ENCODE peak calls at places on chromosome 18, in nine cellular contexts. D is gastrocnemius medialis; S is CD8-positive, alpha-beta T cell; C is heart right ventricle; L is psoas muscle; R is fibroblast of lung; J is transverse colon; P is IMR-90; N is astrocyte. U is an unnamed sample.

GRCh38 chr18:58285731-58286130 is 241.7 kb downstream of the NEDD4L start:
- DNase-seq in C (no peak), S (no peak), N (no peak), L (no peak), D (no peak), P (no peak), R (no peak), J (no peak), U (no peak)

GRCh38 chr18:48927286-48928080 is 23.3 kb downstream of the SMAD7 start:
- DNase-seq in P (no peak), N (no peak), R (no peak), L (no peak), J (no peak), C (no peak), S (no peak), D (no peak), U (no peak)

GRCh38 chr18:42798606-42799005 is 316.9 kb downstream of the RIT2 start:
- DNase-seq in R (no peak), S (no peak), N (no peak), P (no peak), L (no peak), D (no peak), C (no peak), J (no peak), U (no peak)

GRCh38 chr18:42271656-42272355 is 316.8 kb downstream of the PIK3C3 start:
- DNase-seq in L (no peak), R (no peak), N (no peak), J (no peak), S (no peak), D (no peak), P (no peak), C (no peak), U (no peak)

GRCh38 chr18:27599202-27599829 is 414.2 kb upstream of the CHST9 start:
- DNase-seq in P (peak), D (no peak), L (peak), J (peak), N (no peak), C (no peak), S (no peak), R (peak), U (no peak)

GRCh38 chr18:35526476-35527120 is 28.8 kb upstream of the INO80C start:
- DNase-seq in J (peak), P (no peak), L (no peak), R (peak), D (no peak), C (no peak), S (no peak), N (peak), U (no peak)

GRCh38 chr18:48548404-48548771 is 9.6 kb downstream of the CTIF start:
- DNase-seq in R (peak), N (no peak), S (no peak), P (no peak), C (no peak), D (peak), J (no peak), L (peak), U (peak)

GRCh38 chr18:57542801-57543427 is 43.6 kb downstream of the FECH start:
- DNase-seq in C (no peak), R (no peak), J (no peak), N (no peak), D (no peak), S (no peak), P (peak), L (no peak), U (no peak)

GRCh38 chr18:4450065-4450676 is 4.9 kb downstream of the DLGAP1 start:
- DNase-seq in C (no peak), P (no peak), S (no peak), L (no peak), N (no peak), J (no peak), R (no peak), D (no peak), U (no peak)

GRCh38 chr18:42828881-42829280 is 286.6 kb downstream of the RIT2 start:
- DNase-seq in C (no peak), J (no peak), R (no peak), D (no peak), L (no peak), S (no peak), P (no peak), N (no peak), U (no peak)

GRCh38 chr18:22254088-22254487 is 84.7 kb downstream of the GATA6 start:
- DNase-seq in R (no peak), C (no peak), L (no peak), S (no peak), J (peak), P (no peak), N (no peak), D (no peak), U (no peak)

GRCh38 chr18:48767090-48767670 is 183.6 kb downstream of the SMAD7 start:
- DNase-seq in R (peak), N (no peak), J (no peak), C (no peak), P (peak), S (no peak), L (peak), D (peak), U (no peak)

GRCh38 chr18:13548944-13549878 is 177.1 kb downstream of the FAM210A start:
- DNase-seq in L (no peak), N (no peak), D (no peak), P (no peak), C (no peak), J (no peak), R (no peak), S (no peak), U (no peak)

GRCh38 chr18:47254341-47254939 is 3.0 kb upstream of the SKOR2 start:
- DNase-seq in C (peak), J (no peak), N (peak), S (no peak), P (peak), D (no peak), L (no peak), R (peak), U (no peak)

GRCh38 chr18:37385846-37386435 is 179.7 kb downstream of the CELF4 start:
- DNase-seq in D (no peak), L (no peak), J (no peak), P (peak), S (no peak), C (no peak), N (no peak), R (peak), U (no peak)

GRCh38 chr18:46253498-46253897 is 149.3 kb downstream of the HAUS1 start:
- DNase-seq in J (no peak), S (no peak), C (no peak), P (peak), L (no peak), D (no peak), R (peak), N (peak), U (no peak)

GRCh38 chr18:57029761-57030160 is 117.1 kb upstream of the BOD1L2 start:
- DNase-seq in N (no peak), D (no peak), J (no peak), C (no peak), R (no peak), P (no peak), S (no peak), L (no peak), U (no peak)

GRCh38 chr18:35073186-35074105 is 32.2 kb downstream of the MAPRE2 start:
- DNase-seq in J (no peak), D (no peak), R (peak), P (peak), C (no peak), L (no peak), N (peak), S (no peak), U (no peak)

GRCh38 chr18:66752733-66753132 is 148.8 kb upstream of the CDH19 start:
- DNase-seq in S (no peak), N (no peak), P (no peak), C (no peak), D (no peak), L (no peak), R (no peak), J (no peak), U (no peak)

GRCh38 chr18:26865557-26865956 is at the start of gene AQP4:
- DNase-seq in R (no peak), S (no peak), D (peak), J (no peak), C (peak), P (no peak), L (peak), N (no peak), U (no peak)

GRCh38 chr18:5890606-5891360 is 4.5 kb downstream of the TMEM200C start:
- DNase-seq in C (peak), S (no peak), R (no peak), D (no peak), J (no peak), L (peak), N (peak), P (no peak), U (no peak)

GRCh38 chr18:39871976-39872375 is 2083.1 kb upstream of the PIK3C3 start:
- DNase-seq in R (no peak), L (no peak), S (no peak), N (no peak), D (no peak), C (no peak), J (no peak), P (no peak), U (no peak)

GRCh38 chr18:40738321-40738880 is 1216.6 kb upstream of the PIK3C3 start:
- DNase-seq in J (no peak), P (no peak), D (no peak), L (no peak), C (no peak), R (no peak), S (no peak), N (no peak), U (no peak)

GRCh38 chr18:63155169-63155852 is 164.3 kb downstream of the BCL2 start:
- DNase-seq in J (peak), N (no peak), S (peak), R (no peak), P (no peak), C (peak), L (peak), D (peak), U (peak)

GRCh38 chr18:54357082-54357659 is 487 bp downstream of the STARD6 start:
- DNase-seq in R (no peak), N (no peak), C (no peak), S (no peak), L (no peak), P (peak), J (no peak), D (no peak), U (no peak)

GRCh38 chr18:72866901-72867701 is 686 bp downstream of the NETO1 start:
- DNase-seq in S (no peak), J (no peak), R (no peak), N (no peak), P (no peak), L (no peak), D (no peak), C (no peak), U (no peak)

GRCh38 chr18:25345432-25345831 is 6.5 kb downstream of the ZNF521 start:
- DNase-seq in S (no peak), R (peak), N (no peak), J (no peak), P (peak), C (no peak), L (no peak), D (no peak), U (no peak)

GRCh38 chr18:69469444-69469919 is 68.8 kb downstream of the DOK6 start:
- DNase-seq in N (no peak), C (no peak), S (peak), P (no peak), L (peak), D (no peak), J (no peak), R (no peak), U (no peak)

GRCh38 chr18:57776354-57776753 is 26.8 kb downstream of the ATP8B1 start:
- DNase-seq in N (no peak), L (no peak), S (no peak), D (no peak), R (no peak), P (no peak), J (no peak), C (no peak), U (no peak)

GRCh38 chr18:79874553-79875530 is 76.6 kb downstream of the SLC66A2 start:
- DNase-seq in N (no peak), S (no peak), P (no peak), J (no peak), L (peak), R (no peak), D (no peak), C (no peak), U (no peak)

GRCh38 chr18:79877163-79878091 is 74.0 kb downstream of the SLC66A2 start:
- DNase-seq in N (no peak), D (no peak), R (no peak), P (no peak), L (peak), S (no peak), C (no peak), J (no peak), U (no peak)

GRCh38 chr18:79875531-79875919 is 75.9 kb downstream of the SLC66A2 start:
- DNase-seq in C (no peak), J (no peak), R (no peak), L (peak), P (no peak), D (no peak), N (no peak), S (no peak), U (no peak)

GRCh38 chr18:79876497-79876896 is 75.0 kb downstream of the SLC66A2 start:
- DNase-seq in J (no peak), D (no peak), R (no peak), P (no peak), N (no peak), L (peak), C (no peak), S (no peak), U (no peak)

GRCh38 chr18:79875931-79876461 is 75.5 kb downstream of the SLC66A2 start:
- DNase-seq in L (peak), N (no peak), S (no peak), C (no peak), J (no peak), P (no peak), R (no peak), D (no peak), U (no peak)
- H3K27ac ChIP-seq in L (no peak), N (no peak), S (no peak), C (no peak), J (no peak), P (no peak), R (no peak), D (no peak), U (no peak)

GRCh38 chr18:23779696-23780303 is 90.5 kb downstream of the LAMA3 start:
- DNase-seq in C (no peak), R (no peak), J (no peak), L (no peak), P (peak), S (no peak), N (peak), D (no peak), U (no peak)
- TF ChIP-seq CTCF in C (no peak), R (no peak), J (no peak), L (no peak), P (peak), S (no peak), N (no peak), D (no peak), U (no peak)

GRCh38 chr18:11906926-11907874 is 917 bp downstream of the MPPE1 start:
- DNase-seq in P (no peak), S (no peak), D (no peak), R (no peak), L (no peak), J (no peak), C (no peak), N (no peak), U (no peak)

GRCh38 chr18:11909597-11910026 is 1.5 kb upstream of the MPPE1 start:
- DNase-seq in C (no peak), R (peak), D (no peak), P (peak), N (peak), S (no peak), L (no peak), J (no peak), U (no peak)

GRCh38 chr18:11906181-11906580 is 1.9 kb downstream of the MPPE1 start:
- DNase-seq in J (no peak), C (no peak), S (no peak), N (no peak), L (no peak), P (no peak), D (no peak), R (no peak), U (no peak)

GRCh38 chr18:11908182-11909080 is at the start of gene MPPE1:
- DNase-seq in L (peak), C (peak), J (peak), R (peak), D (peak), P (peak), S (peak), N (peak), U (peak)

DNA sequence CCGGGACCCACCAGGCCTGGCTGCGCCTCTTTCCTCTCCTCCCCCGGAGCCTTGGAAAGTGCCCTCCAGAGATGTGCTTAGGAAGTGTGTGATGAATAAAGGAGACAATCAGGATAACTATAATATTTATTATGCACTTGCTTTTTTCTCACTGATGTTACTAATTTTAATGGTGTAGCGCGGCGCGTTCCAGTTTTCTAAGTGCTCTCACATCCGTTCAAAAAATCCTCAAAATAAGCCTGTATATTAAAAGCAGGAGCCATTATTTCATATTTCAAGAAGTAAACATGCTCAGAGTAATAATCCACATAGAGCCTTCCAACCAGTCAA is 929 bp upstream of the MPPE1 start:
- DNase-seq in S (no peak), D (no peak), C (no peak), P (peak), L (no peak), N (no peak), R (peak), J (no peak), U (no peak)
- H3K4me3 ChIP-seq in S (peak), D (peak), C (peak), P (peak), L (peak), N (peak), R (peak), J (peak), U (peak)

GRCh38 chr18:76953186-76953982 is 131.0 kb downstream of the ZNF236 start:
- DNase-seq in C (peak), J (peak), D (no peak), R (peak), N (peak), S (no peak), P (peak), L (peak), U (peak)
- H3K27ac ChIP-seq in C (no peak), J (no peak), D (no peak), R (no peak), N (no peak), S (no peak), P (no peak), L (no peak), U (peak)

GRCh38 chr18:79780547-79780946 is 17.2 kb upstream of the KCNG2 start:
- DNase-seq in D (no peak), J (peak), L (no peak), R (no peak), P (no peak), S (no peak), N (no peak), C (no peak), U (no peak)

GRCh38 chr18:79784965-79785770 is 12.6 kb upstream of the KCNG2 start:
- DNase-seq in D (no peak), C (no peak), R (peak), L (no peak), P (peak), N (no peak), S (no peak), J (no peak), U (no peak)

GRCh38 chr18:79781331-79781941 is 16.3 kb upstream of the KCNG2 start:
- DNase-seq in R (no peak), P (no peak), C (no peak), L (no peak), J (peak), D (no peak), N (no peak), S (no peak), U (no peak)

GRCh38 chr18:79784071-79784913 is 13.4 kb upstream of the KCNG2 start:
- DNase-seq in J (no peak), C (no peak), S (no peak), D (no peak), N (no peak), R (no peak), L (peak), P (no peak), U (no peak)

GRCh38 chr18:79782566-79783308 is 15.0 kb upstream of the KCNG2 start:
- DNase-seq in S (no peak), N (no peak), R (no peak), P (no peak), L (peak), J (peak), C (no peak), D (no peak), U (peak)
- TF ChIP-seq CTCF in S (no peak), N (no peak), R (no peak), P (no peak), L (no peak), J (no peak), C (no peak), D (no peak), U (no peak)

GRCh38 chr18:2857491-2858063 is 10.8 kb downstream of the EMILIN2 start:
- DNase-seq in P (peak), R (peak), L (peak), N (peak), C (peak), S (no peak), D (peak), J (peak), U (peak)
- H3K4me3 ChIP-seq in P (no peak), R (no peak), L (no peak), N (peak), C (no peak), S (no peak), D (no peak), J (no peak), U (no peak)

GRCh38 chr18:61949946-61950345 is 57.1 kb upstream of the RNF152 start:
- DNase-seq in J (no peak), R (peak), D (no peak), N (peak), C (no peak), P (peak), L (no peak), S (no peak), U (no peak)

GRCh38 chr18:61946449-61946848 is 53.6 kb upstream of the RNF152 start:
- DNase-seq in D (no peak), R (peak), C (no peak), N (peak), L (no peak), S (no peak), J (no peak), P (peak), U (no peak)

GRCh38 chr18:61950371-61950770 is 57.6 kb upstream of the RNF152 start:
- DNase-seq in N (no peak), P (no peak), R (no peak), L (no peak), J (no peak), C (no peak), S (no peak), D (no peak), U (no peak)

GRCh38 chr18:61948842-61949438 is 56.1 kb upstream of the RNF152 start:
- DNase-seq in N (no peak), J (no peak), D (no peak), P (no peak), S (no peak), L (no peak), C (no peak), R (no peak), U (no peak)

GRCh38 chr18:61948196-61948800 is 55.5 kb upstream of the RNF152 start:
- DNase-seq in L (no peak), C (no peak), D (no peak), P (peak), S (no peak), N (peak), R (peak), J (no peak), U (no peak)
- H3K27ac ChIP-seq in L (no peak), C (no peak), D (no peak), P (no peak), S (no peak), N (peak), R (no peak), J (no peak), U (no peak)

DNA sequence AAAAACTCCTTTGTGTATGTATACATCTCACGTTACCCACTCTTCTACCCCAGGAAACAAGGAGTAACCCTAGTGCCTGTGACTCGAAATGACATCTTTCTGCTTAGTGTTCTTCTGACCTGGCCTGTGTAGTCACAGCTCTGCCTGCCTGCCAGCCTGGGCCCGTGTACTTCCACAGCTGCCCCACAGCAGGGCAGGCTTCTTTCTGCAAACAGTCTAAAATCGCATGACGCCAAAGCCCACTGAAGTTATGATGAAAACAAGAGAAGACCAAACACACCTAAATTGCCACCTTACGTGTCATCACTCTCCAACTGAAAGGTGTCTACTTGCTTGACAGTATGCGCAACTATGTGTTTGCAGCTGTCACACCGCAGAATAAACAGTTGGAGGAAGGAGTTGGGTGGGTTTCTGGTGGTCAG is 1.5 kb downstream of the GAREM1 start:
- DNase-seq in C (peak), D (peak), J (peak), S (no peak), L (peak), P (peak), N (peak), R (peak), U (peak)
- TF ChIP-seq CTCF in C (no peak), D (peak), J (peak), S (no peak), L (peak), P (no peak), N (peak), R (peak), U (peak)

GRCh38 chr18:9017170-9017899 is 85.2 kb upstream of the NDUFV2 start:
- DNase-seq in L (peak), C (peak), N (peak), D (peak), J (peak), S (peak), P (peak), R (peak), U (peak)
- H3K4me3 ChIP-seq in L (peak), C (peak), N (peak), D (peak), J (no peak), S (peak), P (peak), R (peak), U (peak)